ENCODE peak calls at places on chromosomes 1 and 21, in five cellular contexts. P is NCI-H146; R is RPMI7951; N is CD8-positive, alpha-beta T cell; T is ovary. X is an unnamed sample.

GRCh38 chr1:59718064-59718988 is 96.4 kb upstream of the HOOK1 start:
- DNase-seq in N (no peak), P (no peak), R (no peak), T (no peak), X (no peak)

GRCh38 chr1:54886724-54887664 is at the start of gene DHCR24:
- DNase-seq in T (peak), P (peak), R (peak), N (peak), X (peak)

GRCh38 chr21:38938343-38938742 is 132.6 kb downstream of the ETS2 start:
- DNase-seq in N (no peak), R (peak), T (no peak), P (peak), X (peak)

GRCh38 chr21:29181799-29182470 is 51.5 kb downstream of the MAP3K7CL start:
- DNase-seq in T (no peak), N (no peak), P (no peak), R (peak), X (peak)

GRCh38 chr1:10209905-10210810 is at the start of gene KIF1B:
- DNase-seq in P (peak), N (peak), R (peak), T (peak), X (peak)

GRCh38 chr1:167057297-167057688 is 32.9 kb downstream of the GPA33 start:
- DNase-seq in N (no peak), P (peak), R (peak), T (no peak), X (no peak)

GRCh38 chr1:198483006-198483405 is 57.5 kb downstream of the ATP6V1G3 start:
- DNase-seq in N (no peak), T (no peak), P (no peak), R (no peak), X (no peak)

GRCh38 chr1:214864896-214865688 is 217.4 kb upstream of the KCNK2 start:
- DNase-seq in N (no peak), P (no peak), T (no peak), R (peak), X (peak)

GRCh38 chr1:197837911-197838310 is 62.6 kb upstream of the DENND1B start:
- DNase-seq in N (no peak), R (no peak), P (no peak), T (no peak), X (no peak)

GRCh38 chr1:46011121-46011695 is 121.2 kb downstream of the PIK3R3 start:
- DNase-seq in R (no peak), N (no peak), P (no peak), T (no peak), X (no peak)

GRCh38 chr1:87999852-88000251 is 671.2 kb downstream of the LMO4 start:
- DNase-seq in R (no peak), P (no peak), N (no peak), T (no peak), X (no peak)

GRCh38 chr1:56798053-56798471 is 21.1 kb downstream of the FYB2 start:
- DNase-seq in R (peak), N (no peak), P (no peak), T (no peak), X (peak)

GRCh38 chr1:162023547-162024501 is at the start of gene OLFML2B:
- DNase-seq in N (peak), T (peak), P (peak), R (peak), X (peak)

GRCh38 chr1:60825593-60825992 is 256.8 kb upstream of the NFIA start:
- DNase-seq in P (no peak), R (no peak), T (no peak), N (no peak), X (peak)

GRCh38 chr1:178776553-178776952 is 51.5 kb downstream of the RALGPS2 start:
- DNase-seq in T (no peak), N (no peak), R (no peak), P (no peak), X (no peak)

GRCh38 chr1:29354511-29355098 is 118.3 kb downstream of the PTPRU start:
- DNase-seq in P (no peak), N (no peak), R (no peak), T (no peak), X (no peak)

GRCh38 chr1:225694151-225694603 is 41.3 kb upstream of the ENAH start:
- DNase-seq in R (peak), T (no peak), P (peak), N (no peak), X (no peak)

GRCh38 chr1:7691557-7691956 is 79.5 kb upstream of the VAMP3 start:
- DNase-seq in N (no peak), P (no peak), R (no peak), T (no peak), X (no peak)

GRCh38 chr1:246149543-246149942 is 357.5 kb downstream of the SMYD3 start:
- DNase-seq in N (no peak), P (no peak), T (no peak), R (no peak), X (no peak)

GRCh38 chr21:39527664-39528381 is 76.1 kb downstream of the SH3BGR start:
- DNase-seq in T (no peak), R (no peak), P (peak), N (no peak), X (no peak)

X was measured in HT1080.